ENCODE peak calls at places on chromosomes 2 and 18, in four cellular contexts. M is mesendoderm, I is H9, N is IMR-90. B is an unnamed sample.

GRCh38 chr2:128984855-128985254 is 666.2 kb upstream of the HS6ST1 start:
- DNase-seq in M (no peak), I (no peak), N (no peak), B (no peak)

GRCh38 chr2:149418065-149418464 is 87.7 kb downstream of the LYPD6 start:
- DNase-seq in M (no peak), I (no peak), N (no peak), B (no peak)

GRCh38 chr18:80136679-80137078 is 27.6 kb downstream of the ADNP2 start:
- DNase-seq in M (peak; percentile 65), I (no peak), N (no peak), B (no peak)

GRCh38 chr2:219997341-219997851 is 370.0 kb downstream of the SLC4A3 start:
- DNase-seq in M (peak; percentile 86), I (peak; percentile 80), N (peak; percentile 29), B (peak; percentile 27)

GRCh38 chr2:20049631-20050030 is 1.8 kb downstream of the LAPTM4A start:
- DNase-seq in M (peak; percentile 38), I (no peak), N (peak; percentile 37), B (no peak)

GRCh38 chr2:128754246-128754724 is 435.6 kb upstream of the HS6ST1 start:
- DNase-seq in M (no peak), I (no peak), N (no peak), B (no peak)

GRCh38 chr2:221283896-221284295 is 288.2 kb downstream of the EPHA4 start:
- DNase-seq in M (no peak), I (no peak), N (peak; percentile 58), B (no peak)

GRCh38 chr2:105540642-105541041 is 141.8 kb upstream of the FHL2 start:
- DNase-seq in M (no peak), I (no peak), N (no peak), B (no peak)

GRCh38 chr18:64405161-64405560 is 256.3 kb upstream of the LINC00305 start:
- DNase-seq in M (no peak), I (no peak), N (peak; percentile 16), B (no peak)

GRCh38 chr2:174399171-174399570 is 3.6 kb downstream of the SCRN3 start:
- DNase-seq in M (no peak), I (no peak), N (peak; percentile 54), B (no peak)

GRCh38 chr2:160429248-160430000 is 64.2 kb downstream of the RBMS1 start:
- DNase-seq in M (peak; percentile 61), I (no peak), N (peak; percentile 75), B (no peak)

GRCh38 chr2:43944915-43945314 is 50.9 kb downstream of the LRPPRC start:
- DNase-seq in M (no peak), I (no peak), N (no peak), B (no peak)

GRCh38 chr2:98601532-98602132 is 6.7 kb downstream of the COA5 start:
- DNase-seq in M (peak; percentile 79), I (peak; percentile 57), N (peak; percentile 47), B (no peak)

GRCh38 chr2:105912081-105912480 is 167.4 kb downstream of the NCK2 start:
- DNase-seq in M (no peak), I (no peak), N (peak; percentile 28), B (no peak)

GRCh38 chr2:52526735-52527134 is 1240.9 kb upstream of the CHAC2 start:
- DNase-seq in M (no peak), I (no peak), N (no peak), B (no peak)

GRCh38 chr2:134153481-134153880 is 100.4 kb upstream of the MGAT5 start:
- DNase-seq in M (no peak), I (no peak), N (no peak), B (no peak)

GRCh38 chr2:118492335-118492734 is 355.1 kb downstream of the EN1 start:
- DNase-seq in M (peak; percentile 28), I (no peak), N (peak; percentile 37), B (no peak)

GRCh38 chr2:3766824-3767223 is 63.4 kb downstream of the DCDC2C start:
- DNase-seq in M (no peak), I (no peak), N (no peak), B (no peak)
- H3K56ac ChIP-seq in M (no peak overlapping the region), I (no peak overlapping the region), N (no peak overlapping the region), B (no peak overlapping the region)

GRCh38 chr18:44796505-44797198 is 116.0 kb downstream of the SETBP1 start:
- DNase-seq in M (no peak), I (no peak), N (no peak), B (no peak)

GRCh38 chr18:44793186-44793585 is 112.5 kb downstream of the SETBP1 start:
- DNase-seq in M (no peak), I (no peak), N (no peak), B (no peak)

GRCh38 chr18:44793685-44794084 is 113.0 kb downstream of the SETBP1 start:
- DNase-seq in M (no peak), I (no peak), N (no peak), B (no peak)

GRCh38 chr18:44792456-44793080 is 111.9 kb downstream of the SETBP1 start:
- DNase-seq in M (peak; percentile 55), I (no peak), N (peak; percentile 19), B (no peak)

DNA sequence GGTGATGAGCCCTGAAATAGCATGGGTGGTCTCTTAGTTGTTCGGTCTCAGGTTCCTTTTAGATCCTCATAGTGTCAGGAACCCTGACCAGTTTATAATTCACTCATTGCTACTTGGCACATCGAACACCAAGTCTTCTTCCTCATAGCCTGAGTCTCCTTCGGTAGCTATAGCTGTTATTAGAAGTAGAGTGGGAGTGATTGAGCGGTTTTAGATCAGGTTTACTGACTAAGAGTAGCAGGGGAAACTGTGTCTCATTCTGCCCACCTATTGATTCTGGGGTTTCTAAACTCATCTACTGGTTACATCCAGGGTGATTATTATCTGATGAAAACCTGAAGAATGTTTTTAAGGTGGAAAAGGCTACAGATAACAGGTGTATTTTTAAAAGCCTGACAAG is 114.6 kb downstream of the SETBP1 start:
- DNase-seq in M (no peak), I (no peak), N (no peak), B (no peak)
- H3K56ac ChIP-seq in M (no peak overlapping the region), I (no peak overlapping the region), N (no peak overlapping the region), B (no peak overlapping the region)

GRCh38 chr2:49037197-49037596 is 117.1 kb downstream of the FSHR start:
- DNase-seq in M (no peak), I (no peak), N (no peak), B (no peak)

GRCh38 chr2:49033394-49033793 is 120.9 kb downstream of the FSHR start:
- DNase-seq in M (no peak), I (no peak), N (no peak), B (no peak)

GRCh38 chr2:49035477-49035876 is 118.8 kb downstream of the FSHR start:
- DNase-seq in M (no peak), I (no peak), N (no peak), B (no peak)
- H3K56ac ChIP-seq in M (no peak overlapping the region), I (no peak overlapping the region), N (no peak overlapping the region), B (no peak overlapping the region)

GRCh38 chr18:43134876-43135275 is 19.4 kb upstream of the RIT2 start:
- DNase-seq in M (peak; percentile 28), I (no peak), N (no peak), B (no peak)

GRCh38 chr18:43141208-43141607 is 25.7 kb upstream of the RIT2 start:
- DNase-seq in M (no peak), I (no peak), N (no peak), B (no peak)

DNA sequence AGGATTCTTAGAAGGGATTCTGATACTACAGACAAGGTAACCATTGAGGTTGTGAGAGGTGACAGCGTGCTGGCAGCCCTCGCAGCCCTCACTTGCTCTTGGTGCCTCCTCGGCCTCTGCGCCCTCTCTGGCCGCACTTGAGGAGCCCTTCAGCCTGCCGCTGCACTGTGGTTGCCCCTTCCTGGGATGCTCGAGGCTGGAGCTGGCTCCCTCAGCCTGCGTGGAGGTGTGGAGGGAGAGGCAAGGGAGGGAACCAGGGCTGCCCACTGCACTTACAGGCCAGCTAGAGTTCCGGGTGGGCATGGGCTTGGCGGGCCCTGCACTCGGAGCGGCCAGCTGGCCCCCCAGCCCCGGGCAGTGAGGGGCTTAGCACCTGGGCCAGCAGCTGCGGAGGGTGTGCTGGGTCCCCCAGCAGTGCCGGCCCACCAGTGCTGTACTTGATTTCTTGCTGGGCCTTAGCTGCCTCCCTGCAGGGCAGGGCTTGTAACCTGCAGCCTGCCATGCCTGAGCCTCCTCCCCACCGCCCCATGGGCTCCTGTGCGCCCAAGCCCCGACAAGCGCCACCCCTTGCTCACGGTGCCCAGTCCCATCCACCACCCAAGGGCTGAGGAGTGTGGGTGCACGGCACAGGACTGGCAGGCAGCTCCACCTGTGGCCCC is 23.9 kb upstream of the RIT2 start:
- DNase-seq in M (no peak), I (no peak), N (no peak), B (no peak)
- H3K56ac ChIP-seq in M (no peak overlapping the region), I (no peak overlapping the region), N (no peak overlapping the region), B (no peak overlapping the region)

DNA sequence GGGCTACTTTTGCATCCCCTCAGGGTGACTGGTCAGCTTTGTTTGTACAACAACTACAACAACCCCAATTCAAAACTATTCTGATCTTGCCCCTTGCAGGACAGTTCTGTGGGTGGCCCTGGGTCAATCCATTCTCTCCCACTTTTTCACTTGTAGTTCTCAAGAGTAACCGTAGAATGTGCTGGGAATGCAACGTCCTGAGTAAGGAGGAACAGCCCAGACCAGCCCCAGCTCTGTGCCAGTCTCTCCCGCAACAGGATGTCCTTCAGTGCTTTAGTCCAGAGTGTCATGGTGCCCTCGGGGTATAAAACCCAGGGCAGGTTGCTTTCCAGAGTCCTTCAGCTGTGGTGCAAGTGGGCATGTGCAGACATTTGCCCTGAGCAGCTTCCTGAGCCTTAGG is 22.1 kb upstream of the TEX51 start:
- DNase-seq in M (no peak), I (no peak), N (no peak), B (no peak)
- H3K56ac ChIP-seq in M (no peak overlapping the region), I (no peak overlapping the region), N (no peak overlapping the region), B (no peak overlapping the region)

DNA sequence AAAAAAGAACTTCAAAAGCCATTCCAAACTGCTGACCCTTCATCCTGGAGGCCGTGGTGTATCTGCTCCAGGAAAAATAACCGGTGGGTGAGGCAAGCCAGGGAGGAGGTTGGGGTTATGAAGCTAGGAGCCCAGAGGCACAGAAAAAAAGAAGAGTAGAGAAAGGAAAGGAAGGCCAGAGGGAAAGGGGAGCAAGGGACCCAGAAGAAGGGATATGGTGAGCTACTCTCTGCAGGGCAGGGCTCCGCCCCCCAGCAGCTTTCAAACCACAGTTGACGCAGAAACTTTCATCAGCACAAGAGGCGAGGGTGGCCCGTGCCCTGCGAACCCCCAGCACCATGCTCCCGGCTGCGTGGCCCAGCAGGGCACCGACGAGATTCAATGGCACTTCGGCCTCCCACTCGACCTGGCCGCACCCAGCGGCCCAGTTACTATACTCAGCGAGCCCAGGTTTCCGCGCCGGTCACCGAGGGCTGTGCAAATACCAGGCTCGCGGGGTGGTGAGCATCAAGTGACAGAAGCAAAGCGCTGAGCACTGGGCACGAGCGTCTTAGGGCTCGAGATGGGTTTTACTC is 665 bp downstream of the MCM6 start:
- DNase-seq in M (peak; percentile 76), I (peak; percentile 46), N (peak; percentile 60), B (no peak)
- H3K56ac ChIP-seq in M (peak overlapping the region; percentile 93), I (no peak overlapping the region), N (no peak overlapping the region), B (peak overlapping the region; percentile 60)

B was measured in H1.